ENCODE peak calls at places on chromosomes 6 and 20, in ten cellular contexts. S is dorsolateral prefrontal cortex, Z is KG1, V is lower lobe of right lung, N is HT1080, U is SK-MEL-5, D is C1 segment of cervical spinal cord, Q is fibroblast of villous mesenchyme, A is RWPE1, X is RCC 7860. F is an unnamed sample.

GRCh38 chr20:61932711-61933480 is 132.8 kb downstream of the TAF4 start:
- DNase-seq in S (peak), Z (no peak), V (peak), N (no peak), U (no peak), D (no peak), Q (no peak), A (no peak), X (no peak), F (peak)

GRCh38 chr6:150263765-150264415 is 104.9 kb upstream of the IYD start:
- DNase-seq in S (no peak), Z (no peak), V (peak), N (no peak), U (no peak), D (no peak), Q (no peak), A (no peak), X (no peak), F (no peak)

GRCh38 chr20:49693435-49694171 is 20.1 kb downstream of the B4GALT5 start:
- DNase-seq in S (no peak), Z (no peak), V (no peak), N (no peak), U (no peak), D (no peak), Q (no peak), A (no peak), X (no peak), F (no peak)

GRCh38 chr20:48703511-48704219 is 124.1 kb downstream of the PREX1 start:
- DNase-seq in S (no peak), Z (no peak), V (no peak), N (no peak), U (no peak), D (no peak), Q (no peak), A (no peak), X (no peak), F (no peak)

GRCh38 chr6:16909599-16910360 is 148.5 kb upstream of the ATXN1 start:
- DNase-seq in S (no peak), Z (no peak), V (no peak), N (peak), U (peak), D (no peak), Q (peak), A (no peak), X (peak), F (no peak)

GRCh38 chr20:10313215-10313614 is 94.6 kb downstream of the SNAP25 start:
- DNase-seq in S (no peak), Z (no peak), V (no peak), N (no peak), U (peak), D (no peak), Q (no peak), A (no peak), X (no peak), F (no peak)

GRCh38 chr20:59564943-59565342 is 39.4 kb upstream of the PHACTR3 start:
- DNase-seq in S (no peak), Z (no peak), V (no peak), N (no peak), U (no peak), D (no peak), Q (no peak), A (no peak), X (no peak), F (no peak)

GRCh38 chr6:100460650-100461204 is 4.0 kb downstream of the SIM1 start:
- DNase-seq in S (no peak), Z (no peak), V (no peak), N (no peak), U (peak), D (no peak), Q (no peak), A (no peak), X (no peak), F (no peak)

GRCh38 chr6:150813319-150813992 is 52.0 kb upstream of the MTHFD1L start:
- DNase-seq in S (no peak), Z (no peak), V (no peak), N (peak), U (no peak), D (no peak), Q (no peak), A (peak), X (no peak), F (no peak)

GRCh38 chr20:63219866-63220521 is 4.1 kb upstream of the YTHDF1 start:
- DNase-seq in S (no peak), Z (no peak), V (no peak), N (no peak), U (no peak), D (no peak), Q (no peak), A (no peak), X (no peak), F (no peak)

GRCh38 chr6:52588087-52588709 is 11.3 kb upstream of the TRAM2 start:
- DNase-seq in S (no peak), Z (no peak), V (no peak), N (no peak), U (no peak), D (no peak), Q (no peak), A (no peak), X (no peak), F (no peak)

GRCh38 chr6:110548124-110548847 is 71.9 kb upstream of the SLC22A16 start:
- DNase-seq in S (no peak), Z (no peak), V (no peak), N (no peak), U (no peak), D (no peak), Q (no peak), A (no peak), X (no peak), F (no peak)

GRCh38 chr6:70663881-70664466 is 3.7 kb upstream of the SMAP1 start:
- DNase-seq in S (no peak), Z (no peak), V (no peak), N (no peak), U (no peak), D (no peak), Q (no peak), A (no peak), X (no peak), F (no peak)